ENCODE peak calls at places on chromosome 3, in seven cellular contexts. Z is neuronal stem cell; N is IMR-90; V is uterus; B is CD4-positive, alpha-beta memory T cell; F is suprapubic skin; S is fibroblast of lung. O is an unnamed sample. For H3K4me1, the result is how much of the 10 kb centered on the place peaks cover.

GRCh38 chr3:37993811-37994638 is 3.4 kb downstream of the VILL start:
- DNase-seq in S (peak), F (peak), Z (peak), V (peak), B (peak), N (peak), O (peak)

GRCh38 chr3:140447136-140447535 is 230.7 kb upstream of the TRIM42 start:
- DNase-seq in V (no peak), F (no peak), S (no peak), N (no peak), B (no peak), Z (no peak), O (no peak)

GRCh38 chr3:153614563-153614962 is 452.5 kb downstream of the RAP2B start:
- DNase-seq in F (no peak), Z (no peak), N (peak), S (peak), V (no peak), B (no peak), O (no peak)

GRCh38 chr3:64084640-64085039 is 61.3 kb upstream of the PSMD6 start:
- DNase-seq in Z (no peak), N (peak), B (no peak), F (no peak), S (peak), V (no peak), O (no peak)

GRCh38 chr3:37163262-37164020 is 10.9 kb downstream of the LRRFIP2 start:
- DNase-seq in V (no peak), B (no peak), S (peak), Z (no peak), N (peak), F (no peak), O (no peak)

GRCh38 chr3:60289356-60289935 is 961.8 kb downstream of the FHIT start:
- DNase-seq in S (no peak), F (no peak), N (peak), B (no peak), V (no peak), Z (no peak), O (no peak)

GRCh38 chr3:185115371-185115770 is 37.5 kb downstream of the C3orf70 start:
- DNase-seq in N (no peak), B (no peak), F (no peak), S (no peak), Z (no peak), V (no peak), O (no peak)

GRCh38 chr3:135944831-135945230 is 20.7 kb upstream of the PPP2R3A start:
- DNase-seq in N (peak), B (no peak), S (no peak), Z (no peak), F (no peak), V (no peak), O (no peak)

GRCh38 chr3:189677667-189678066 is 46.5 kb downstream of the TP63 start:
- DNase-seq in S (no peak), N (no peak), Z (no peak), F (no peak), B (no peak), V (no peak), O (no peak)

GRCh38 chr3:156792114-156792513 is 34.0 kb upstream of the LEKR1 start:
- DNase-seq in F (no peak), S (no peak), Z (no peak), V (no peak), N (no peak), B (no peak), O (no peak)

GRCh38 chr3:48446425-48447193 is at the start of gene ATRIP:
- DNase-seq in V (peak), Z (peak), S (peak), F (peak), B (peak), N (peak), O (no peak)

GRCh38 chr3:146382386-146382785 is 87.0 kb downstream of the PLSCR2 start:
- DNase-seq in N (peak), V (no peak), F (no peak), S (peak), Z (no peak), B (no peak), O (no peak)

GRCh38 chr3:127959873-127960272 is 44.8 kb downstream of the KBTBD12 start:
- DNase-seq in N (peak), V (no peak), S (peak), B (no peak), F (no peak), Z (peak), O (no peak)

GRCh38 chr3:184453296-184453695 is 73.4 kb downstream of the CHRD start:
- DNase-seq in S (no peak), F (no peak), B (no peak), Z (no peak), V (no peak), N (no peak), O (no peak)

GRCh38 chr3:39718674-39719595 is 90.5 kb upstream of the MYRIP start:
- DNase-seq in Z (no peak), B (no peak), F (no peak), V (no peak), S (no peak), N (peak), O (no peak)

GRCh38 chr3:10757021-10757820 is 58.8 kb upstream of the SLC6A11 start:
- DNase-seq in Z (no peak), B (no peak), N (peak), F (peak), S (no peak), V (no peak), O (no peak)

GRCh38 chr3:77825045-77825827 is 785.3 kb downstream of the ROBO2 start:
- DNase-seq in V (no peak), N (peak), Z (no peak), F (no peak), B (no peak), S (peak), O (peak)

GRCh38 chr3:169299897-169300296 is 363.6 kb downstream of the MECOM start:
- DNase-seq in B (no peak), Z (no peak), N (no peak), S (no peak), F (no peak), V (no peak), O (no peak)

GRCh38 chr3:195906865-195907729 is 1.3 kb downstream of the TNK2 start:
- DNase-seq in B (peak), F (no peak), S (no peak), V (no peak), N (peak), Z (no peak), O (no peak)
- H3K4me1 ChIP-seq in B (half or more), F (half or more), S (under half), V (under half), N (under half), Z (under half), O (under half)

GRCh38 chr3:14208168-14208567 is 29.6 kb downstream of the LSM3 start:
- DNase-seq in B (no peak), F (no peak), Z (no peak), S (no peak), N (no peak), V (no peak), O (no peak)
- H3K4me1 ChIP-seq in B (under half), F (under half), Z (under half), S (under half), N (under half), V (under half), O (under half)

GRCh38 chr3:55160241-55160877 is 232.5 kb upstream of the LRTM1 start:
- DNase-seq in B (no peak), Z (no peak), V (no peak), N (peak), F (no peak), S (peak), O (peak)
- H3K4me1 ChIP-seq in B (under half), Z (under half), V (under half), N (under half), F (under half), S (under half), O (under half)

GRCh38 chr3:112640333-112640863 is 545 bp downstream of the CCDC80 start:
- DNase-seq in V (peak), B (no peak), N (peak), F (no peak), Z (no peak), S (peak), O (no peak)
- H3K4me1 ChIP-seq in V (under half), B (under half), N (under half), F (under half), Z (under half), S (under half), O (under half)

GRCh38 chr3:120909602-120909878 is 1.5 kb downstream of the STXBP5L start:
- DNase-seq in N (no peak), Z (no peak), F (no peak), B (no peak), V (no peak), S (no peak), O (no peak)

GRCh38 chr3:120908030-120908802 is at the start of gene STXBP5L:
- DNase-seq in F (no peak), N (peak), S (peak), V (peak), B (no peak), Z (peak), O (peak)

GRCh38 chr3:120907659-120908029 is 361 bp upstream of the STXBP5L start:
- DNase-seq in V (peak), B (no peak), S (no peak), F (no peak), N (no peak), Z (no peak), O (no peak)

DNA sequence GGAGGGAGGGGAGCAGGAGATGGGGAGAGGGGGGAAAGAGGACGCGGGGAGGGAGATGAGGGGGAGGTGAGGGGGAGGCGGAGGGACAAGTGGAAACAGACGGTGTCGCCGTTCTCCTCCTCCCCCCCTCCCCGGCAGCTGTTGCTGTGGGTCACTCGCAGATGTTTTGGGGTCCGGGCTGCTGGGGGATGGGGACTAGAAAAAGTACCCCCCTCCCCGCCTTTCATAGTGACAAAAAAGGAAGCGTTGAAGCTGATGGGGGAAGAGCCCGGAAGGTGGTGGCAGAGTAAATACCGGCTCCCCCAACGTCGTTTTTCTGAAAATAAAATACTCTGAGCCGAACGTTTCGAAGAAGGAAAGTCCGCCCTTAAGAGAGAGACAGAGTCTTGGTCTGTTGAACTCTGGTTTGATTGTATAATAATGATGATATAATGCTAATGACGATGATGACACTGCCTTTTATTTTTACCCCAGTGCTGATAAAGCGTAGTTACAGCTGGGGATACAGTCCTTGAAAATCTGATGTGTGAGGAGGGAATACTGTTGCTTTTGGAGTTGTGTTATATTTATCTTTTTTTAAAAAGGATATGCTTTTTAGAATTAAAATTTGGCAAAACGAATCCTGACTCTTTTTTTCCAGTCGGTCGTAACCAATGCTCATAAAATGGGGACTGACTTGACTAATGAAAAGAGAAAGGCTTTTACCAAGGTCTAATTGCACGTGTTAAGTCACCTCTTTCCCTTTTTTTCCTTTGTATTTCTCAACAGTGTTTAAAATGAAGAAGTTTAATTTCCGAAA is 997 bp downstream of the STXBP5L start:
- DNase-seq in V (peak), N (no peak), S (no peak), Z (peak), B (no peak), F (no peak), O (no peak)
- H3K4me1 ChIP-seq in V (under half), N (under half), S (under half), Z (under half), B (under half), F (under half), O (under half)

GRCh38 chr3:101099791-101100190 is 106.6 kb upstream of the ABI3BP start:
- DNase-seq in B (no peak), S (no peak), V (no peak), F (no peak), Z (no peak), N (no peak), O (no peak)
- H3K4me1 ChIP-seq in B (under half), S (under half), V (under half), F (under half), Z (under half), N (under half), O (under half)

DNA sequence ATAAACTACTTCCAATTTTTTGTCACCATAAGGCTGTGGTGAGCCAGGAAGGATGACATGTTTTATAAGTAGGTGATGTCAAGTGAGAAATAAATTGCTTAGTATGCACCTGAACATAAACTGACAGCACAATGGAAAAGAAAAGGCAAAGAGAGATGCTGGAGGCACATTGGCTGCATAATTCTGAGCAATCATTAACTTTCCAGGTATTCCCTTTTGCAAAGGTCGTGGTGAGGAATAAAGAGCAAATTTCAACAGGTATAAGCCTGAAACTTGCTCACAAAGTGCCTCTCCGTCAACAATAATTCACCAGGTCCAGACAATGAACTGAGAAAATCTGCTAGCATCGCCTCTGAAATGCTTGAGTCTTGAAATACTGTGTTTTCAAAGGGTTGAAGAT is 48.2 kb downstream of the ITGB5 start:
- DNase-seq in N (no peak), B (no peak), Z (no peak), V (no peak), S (no peak), F (no peak), O (no peak)
- H3K4me1 ChIP-seq in N (under half), B (under half), Z (under half), V (under half), S (under half), F (half or more), O (half or more)

GRCh38 chr3:122365073-122365472 is 18.0 kb downstream of the MIX23 start:
- DNase-seq in B (no peak), N (no peak), V (no peak), F (no peak), S (no peak), Z (no peak), O (no peak)
- H3K4me1 ChIP-seq in B (under half), N (under half), V (under half), F (under half), S (under half), Z (under half), O (under half)

GRCh38 chr3:149536429-149536828 is 61.9 kb downstream of the TM4SF4 start:
- DNase-seq in N (no peak), B (no peak), F (no peak), Z (peak), V (peak), S (peak), O (peak)

GRCh38 chr3:149534671-149535394 is 60.3 kb downstream of the TM4SF4 start:
- DNase-seq in S (peak), V (no peak), B (no peak), F (no peak), Z (no peak), N (peak), O (no peak)

GRCh38 chr3:149534082-149534481 is 59.6 kb downstream of the TM4SF4 start:
- DNase-seq in F (no peak), B (no peak), Z (no peak), S (no peak), N (no peak), V (no peak), O (no peak)

GRCh38 chr3:149532463-149533180 is 58.1 kb downstream of the TM4SF4 start:
- DNase-seq in S (no peak), V (no peak), B (no peak), Z (no peak), F (no peak), N (no peak), O (no peak)

GRCh38 chr3:149535395-149535685 is 60.8 kb downstream of the TM4SF4 start:
- DNase-seq in F (no peak), S (no peak), V (no peak), N (no peak), Z (no peak), B (no peak), O (no peak)
- H3K4me1 ChIP-seq in F (under half), S (under half), V (under half), N (under half), Z (half or more), B (under half), O (half or more)

O was measured in ascending aorta.